ENCODE peak calls at places on chromosomes 13 and 19, in five cellular contexts. R, X, B, W and K are unnamed samples. For H3K4me1, the result is how much of the 10 kb centered on the place peaks cover.

GRCh38 chr13:19185086-19185864 is 3.7 kb upstream of the TUBA3C start:
- DNase-seq in R (no peak), X (peak), B (no peak), W (no peak), K (no peak)

GRCh38 chr13:40657307-40657706 is 9.1 kb downstream of the FOXO1 start:
- DNase-seq in R (no peak), X (no peak), B (no peak), W (no peak), K (no peak)

GRCh38 chr19:6963937-6964336 is 57.3 kb downstream of the MBD3L2B start:
- DNase-seq in R (no peak), X (no peak), B (no peak), W (peak), K (no peak)

GRCh38 chr13:112705286-112705685 is 15.4 kb downstream of the ATP11A start:
- DNase-seq in R (no peak), X (no peak), B (no peak), W (peak), K (no peak)

GRCh38 chr13:67278230-67278629 is 48.1 kb upstream of the PCDH9 start:
- DNase-seq in R (no peak), X (no peak), B (no peak), W (no peak), K (no peak)

GRCh38 chr13:48066310-48066989 is 28.5 kb downstream of the MED4 start:
- DNase-seq in R (no peak), X (no peak), B (no peak), W (no peak), K (no peak)

GRCh38 chr19:36041831-36042230 is 9.2 kb upstream of the CLIP3 start:
- DNase-seq in R (no peak), X (no peak), B (no peak), W (no peak), K (no peak)

GRCh38 chr19:52492991-52493470 is 34.4 kb upstream of the ZNF808 start:
- DNase-seq in R (no peak), X (no peak), B (no peak), W (peak), K (peak)

GRCh38 chr13:39102981-39103490 is 64.8 kb downstream of the NHLRC3 start:
- DNase-seq in R (no peak), X (no peak), B (no peak), W (no peak), K (no peak)

GRCh38 chr13:111972261-111972780 is 94.6 kb upstream of the SOX1 start:
- DNase-seq in R (no peak), X (no peak), B (no peak), W (no peak), K (no peak)

GRCh38 chr13:111296417-111296816 is 24.0 kb upstream of the TEX29 start:
- DNase-seq in R (no peak), X (no peak), B (no peak), W (no peak), K (no peak)

GRCh38 chr13:24747248-24748151 is 16.5 kb upstream of the RNF17 start:
- DNase-seq in R (no peak), X (no peak), B (no peak), W (peak), K (no peak)

GRCh38 chr19:3692141-3693029 is 7.9 kb downstream of the PIP5K1C start:
- DNase-seq in R (no peak), X (no peak), B (no peak), W (peak), K (no peak)

GRCh38 chr19:2044709-2045500 is 6.1 kb downstream of the MKNK2 start:
- DNase-seq in R (no peak), X (no peak), B (no peak), W (peak), K (no peak)

GRCh38 chr13:27489456-27489855 is 39.1 kb upstream of the MTIF3 start:
- DNase-seq in R (no peak), X (peak), B (no peak), W (no peak), K (no peak)

GRCh38 chr13:99015606-99016520 is 38.0 kb upstream of the DOCK9 start:
- DNase-seq in R (no peak), X (no peak), B (no peak), W (no peak), K (no peak)

GRCh38 chr19:5434351-5434917 is 20.8 kb upstream of the ZNRF4 start:
- DNase-seq in R (no peak), X (no peak), B (no peak), W (no peak), K (no peak)

GRCh38 chr13:92514420-92515125 is 712.0 kb upstream of the GPC6 start:
- DNase-seq in R (no peak), X (no peak), B (no peak), W (no peak), K (no peak)

GRCh38 chr19:13850910-13851753 is 25.8 kb upstream of the NANOS3 start:
- DNase-seq in R (no peak), X (peak), B (peak), W (peak), K (peak)

DNA sequence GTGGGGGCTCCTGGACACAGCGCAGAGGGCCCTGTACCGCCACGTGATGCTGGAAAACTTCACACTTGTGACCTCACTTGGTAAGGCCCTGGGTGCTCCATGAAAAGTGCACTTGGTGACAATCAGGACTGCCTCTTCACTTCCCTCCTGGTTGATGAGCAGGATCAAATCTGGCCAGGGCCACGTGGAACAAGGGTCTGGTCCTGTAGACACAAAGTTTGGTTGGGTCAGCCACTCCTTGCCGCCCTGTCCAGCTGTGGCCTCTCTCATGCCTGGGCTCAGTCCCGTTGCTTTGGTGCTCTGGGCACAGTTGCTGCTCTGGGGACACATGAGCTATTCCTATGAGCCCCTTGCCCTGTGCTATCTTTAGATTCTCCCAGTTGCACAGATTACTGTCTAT is 2.3 kb downstream of the ZNF324B start:
- DNase-seq in R (no peak), X (no peak), B (no peak), W (no peak), K (no peak)
- H3K4me3 ChIP-seq in R (no peak), X (no peak), B (no peak), W (no peak), K (no peak)

GRCh38 chr13:109192306-109192705 is 562.9 kb downstream of the MYO16 start:
- DNase-seq in R (no peak), X (no peak), B (no peak), W (no peak), K (no peak)
- H3K27ac ChIP-seq in R (no peak), X (no peak), B (peak), W (no peak), K (no peak)

GRCh38 chr13:100514788-100515409 is 73.7 kb downstream of the GGACT start:
- DNase-seq in R (no peak), X (no peak), B (peak), W (peak), K (peak)
- H3K4me1 ChIP-seq in R (under half), X (under half), B (under half), W (under half), K (under half)

GRCh38 chr19:29855771-29856510 is 44.1 kb downstream of the CCNE1 start:
- DNase-seq in R (no peak), X (no peak), B (no peak), W (no peak), K (no peak)
- H3K4me3 ChIP-seq in R (no peak), X (no peak), B (no peak), W (no peak), K (no peak)

GRCh38 chr13:108927615-108928014 is 298.2 kb downstream of the MYO16 start:
- DNase-seq in R (no peak), X (no peak), B (no peak), W (no peak), K (no peak)
- H3K27ac ChIP-seq in R (no peak), X (no peak), B (no peak), W (no peak), K (no peak)

GRCh38 chr19:10120538-10121198 is 969 bp upstream of the EIF3G start:
- DNase-seq in R (no peak), X (peak), B (no peak), W (no peak), K (peak)
- H3K4me1 ChIP-seq in R (under half), X (under half), B (under half), W (under half), K (under half)

GRCh38 chr13:109818136-109818535 is 31.8 kb upstream of the IRS2 start:
- DNase-seq in R (no peak), X (no peak), B (no peak), W (no peak), K (no peak)
- H3K4me3 ChIP-seq in R (no peak), X (no peak), B (no peak), W (no peak), K (no peak)

GRCh38 chr19:48628486-48629296 is 8.5 kb downstream of the DBP start:
- DNase-seq in R (no peak), X (no peak), B (no peak), W (no peak), K (peak)

GRCh38 chr19:48627865-48628314 is 8.6 kb downstream of the SPHK2 start:
- DNase-seq in R (no peak), X (no peak), B (no peak), W (no peak), K (no peak)

GRCh38 chr19:48629599-48630288 is 7.4 kb downstream of the DBP start:
- DNase-seq in R (no peak), X (peak), B (no peak), W (peak), K (peak)

GRCh38 chr19:48630289-48631036 is 6.7 kb downstream of the DBP start:
- DNase-seq in R (no peak), X (peak), B (peak), W (peak), K (peak)

DNA sequence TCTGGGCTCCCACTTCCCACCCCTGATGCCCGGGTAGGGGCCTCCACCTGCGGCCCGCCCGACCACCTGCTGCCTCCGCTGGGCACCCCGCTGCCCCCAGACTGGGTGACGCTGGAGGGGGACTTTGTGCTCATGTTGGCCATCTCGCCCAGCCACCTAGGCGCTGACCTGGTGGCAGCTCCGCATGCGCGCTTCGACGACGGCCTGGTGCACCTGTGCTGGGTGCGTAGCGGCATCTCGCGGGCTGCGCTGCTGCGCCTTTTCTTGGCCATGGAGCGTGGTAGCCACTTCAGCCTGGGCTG is 7.9 kb downstream of the DBP start:
- DNase-seq in R (no peak), X (no peak), B (no peak), W (no peak), K (peak)
- H3K27ac ChIP-seq in R (peak), X (peak), B (no peak), W (no peak), K (no peak)